ENCODE peak calls at places on chromosomes 5 and 9, in six cellular contexts. A is suprapubic skin, Z is GM10248, I is colonic mucosa, V is fibroblast of pulmonary artery, M is IMR-90. G is an unnamed sample.

GRCh38 chr5:148957591-148958202 is 105.2 kb downstream of the SH3TC2 start:
- DNase-seq in A (no peak), Z (peak), I (peak), V (peak), M (peak), G (no peak)

GRCh38 chr9:126475933-126476555 is 137.7 kb upstream of the LMX1B start:
- DNase-seq in A (no peak), Z (no peak), I (no peak), V (no peak), M (no peak), G (no peak)

GRCh38 chr5:91162534-91163381 is 220.4 kb downstream of the ARRDC3 start:
- DNase-seq in A (no peak), Z (peak), I (peak), V (peak), M (peak), G (no peak)

GRCh38 chr5:174503461-174504265 is 220.7 kb upstream of the MSX2 start:
- DNase-seq in A (no peak), Z (no peak), I (no peak), V (peak), M (peak), G (no peak)

GRCh38 chr5:79236970-79237734 is 1.2 kb downstream of the JMY start:
- DNase-seq in A (peak), Z (peak), I (peak), V (peak), M (peak), G (peak)

GRCh38 chr5:137858223-137858916 is 9.3 kb upstream of the MYOT start:
- DNase-seq in A (no peak), Z (peak), I (no peak), V (peak), M (peak), G (no peak)

GRCh38 chr5:95662946-95663345 is 16.4 kb downstream of the RFESD start:
- DNase-seq in A (no peak), Z (no peak), I (no peak), V (no peak), M (no peak), G (no peak)

GRCh38 chr5:13354611-13355010 is 589.9 kb downstream of the DNAH5 start:
- DNase-seq in A (no peak), Z (no peak), I (no peak), V (no peak), M (no peak), G (no peak)

GRCh38 chr9:1959347-1959746 is 55.8 kb upstream of the SMARCA2 start:
- DNase-seq in A (no peak), Z (no peak), I (no peak), V (no peak), M (no peak), G (no peak)

GRCh38 chr5:77952811-77953210 is 176.7 kb upstream of the TBCA start:
- DNase-seq in A (no peak), Z (no peak), I (no peak), V (peak), M (peak), G (no peak)

GRCh38 chr9:34139477-34140146 is 13.1 kb upstream of the DCAF12 start:
- DNase-seq in A (no peak), Z (no peak), I (peak), V (peak), M (peak), G (no peak)
- TF ChIP-seq CTCF in A (no peak), Z (peak), I (no peak), V (peak), M (peak), G (peak)

GRCh38 chr9:84668204-84669007 is 1.1 kb upstream of the NTRK2 start:
- DNase-seq in A (no peak), Z (peak), I (peak), V (peak), M (peak), G (peak)
- TF ChIP-seq CTCF in A (peak), Z (no peak), I (peak), V (peak), M (peak), G (peak)

GRCh38 chr5:154107729-154108128 is 69.0 kb downstream of the MFAP3 start:
- DNase-seq in A (no peak), Z (no peak), I (no peak), V (no peak), M (no peak), G (no peak)
- TF ChIP-seq CTCF in A (no peak), Z (no peak), I (no peak), V (no peak), M (no peak), G (no peak)

DNA sequence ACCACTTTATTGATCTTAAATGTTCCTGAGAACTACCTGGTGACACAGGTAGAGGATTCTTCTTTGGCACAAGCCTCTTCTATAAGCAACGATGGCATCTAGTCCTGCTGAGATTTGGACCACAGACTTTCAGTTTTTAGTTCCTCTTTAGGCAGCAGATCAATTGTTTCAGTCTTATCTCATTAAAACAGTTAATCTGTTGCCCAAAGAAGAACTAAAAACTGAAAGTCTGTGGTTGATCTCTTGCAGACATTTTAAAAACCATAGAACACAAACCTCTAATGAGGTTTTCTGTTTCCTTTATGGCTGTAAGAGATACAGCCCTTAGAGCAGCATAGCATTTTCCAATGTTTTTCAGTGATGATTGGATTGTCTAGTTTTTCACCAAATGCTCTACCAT is 480.9 kb downstream of the MTRR start:
- DNase-seq in A (no peak), Z (no peak), I (no peak), V (no peak), M (no peak), G (no peak)
- TF ChIP-seq CTCF in A (no peak), Z (no peak), I (no peak), V (no peak), M (no peak), G (no peak)

GRCh38 chr5:133421394-133421793 is 190.9 kb downstream of the FSTL4 start:
- DNase-seq in A (no peak), Z (peak), I (no peak), V (peak), M (no peak), G (no peak)
- TF ChIP-seq CTCF in A (no peak), Z (peak), I (no peak), V (peak), M (peak), G (peak)

GRCh38 chr9:34190996-34191892 is 12.4 kb downstream of the UBAP1 start:
- DNase-seq in A (no peak), Z (no peak), I (no peak), V (peak), M (peak), G (no peak)
- TF ChIP-seq CTCF in A (no peak), Z (peak), I (no peak), V (peak), M (peak), G (peak)

G was measured in chondrocyte.